ENCODE peak calls at places on chromosomes 12 and 14, in seven cellular contexts. One of them, this sample, is unnamed.

GRCh38 chr12:63882844-63883243 is 38.3 kb downstream of the SRGAP1 start:
- DNase-seq in uterus: no peak
- DNase-seq in body of pancreas: peak; percentile 66
- DNase-seq in ovary: no peak
- DNase-seq in IMR-90: peak; percentile 59
- DNase-seq in stomach: no peak
- DNase-seq in esophagus squamous epithelium: no peak
- DNase-seq in this sample: no peak

GRCh38 chr12:75208851-75209781 is 523 bp downstream of the KCNC2 start:
- DNase-seq in body of pancreas: peak; percentile 10
- DNase-seq in stomach: no peak
- DNase-seq in ovary: no peak
- DNase-seq in uterus: no peak
- DNase-seq in esophagus squamous epithelium: no peak
- DNase-seq in IMR-90: peak; percentile 18
- DNase-seq in this sample: no peak

GRCh38 chr14:45252356-45253069 is 489 bp downstream of the MIS18BP1 start:
- DNase-seq in ovary: no peak
- DNase-seq in IMR-90: peak; percentile 5
- DNase-seq in uterus: no peak
- DNase-seq in stomach: no peak
- DNase-seq in esophagus squamous epithelium: no peak
- DNase-seq in body of pancreas: peak; percentile 10
- DNase-seq in this sample: no peak

GRCh38 chr12:14618990-14619389 is 51.3 kb upstream of the PLBD1 start:
- DNase-seq in uterus: no peak
- DNase-seq in esophagus squamous epithelium: no peak
- DNase-seq in stomach: no peak
- DNase-seq in IMR-90: peak; percentile 16
- DNase-seq in body of pancreas: no peak
- DNase-seq in ovary: no peak
- DNase-seq in this sample: no peak

GRCh38 chr12:49553512-49554088 is 14.3 kb downstream of the MCRS1 start:
- DNase-seq in body of pancreas: no peak
- DNase-seq in IMR-90: no peak
- DNase-seq in esophagus squamous epithelium: no peak
- DNase-seq in stomach: no peak
- DNase-seq in ovary: no peak
- DNase-seq in uterus: no peak
- DNase-seq in this sample: no peak

GRCh38 chr14:106657460-106657859 is 1131.1 kb downstream of the TMEM121 start:
- DNase-seq in stomach: no peak
- DNase-seq in IMR-90: no peak
- DNase-seq in uterus: no peak
- DNase-seq in esophagus squamous epithelium: no peak
- DNase-seq in ovary: no peak
- DNase-seq in body of pancreas: peak; percentile 23
- DNase-seq in this sample: no peak

GRCh38 chr14:34722723-34723545 is 8.5 kb upstream of the CFL2 start:
- DNase-seq in esophagus squamous epithelium: no peak
- DNase-seq in body of pancreas: peak; percentile 55
- DNase-seq in ovary: peak; percentile 63
- DNase-seq in stomach: peak; percentile 32
- DNase-seq in uterus: peak; percentile 59
- DNase-seq in IMR-90: peak; percentile 60
- DNase-seq in this sample: no peak

GRCh38 chr14:20469890-20470858 is 968 bp downstream of the PNP start:
- DNase-seq in ovary: peak; percentile 33
- DNase-seq in esophagus squamous epithelium: no peak
- DNase-seq in uterus: peak; percentile 50
- DNase-seq in body of pancreas: peak; percentile 36
- DNase-seq in stomach: peak; percentile 40
- DNase-seq in IMR-90: peak; percentile 57
- DNase-seq in this sample: no peak

GRCh38 chr14:96585672-96586013 is 83.5 kb downstream of the PAPOLA start:
- DNase-seq in esophagus squamous epithelium: no peak
- DNase-seq in stomach: no peak
- DNase-seq in ovary: no peak
- DNase-seq in uterus: no peak
- DNase-seq in IMR-90: no peak
- DNase-seq in body of pancreas: no peak
- DNase-seq in this sample: no peak

GRCh38 chr12:29799591-29799990 is 15.8 kb upstream of the TMTC1 start:
- DNase-seq in esophagus squamous epithelium: no peak
- DNase-seq in stomach: no peak
- DNase-seq in body of pancreas: no peak
- DNase-seq in IMR-90: no peak
- DNase-seq in ovary: no peak
- DNase-seq in uterus: no peak
- DNase-seq in this sample: no peak

GRCh38 chr14:99257673-99258221 is 14.2 kb downstream of the BCL11B start:
- DNase-seq in esophagus squamous epithelium: no peak
- DNase-seq in ovary: no peak
- DNase-seq in uterus: no peak
- DNase-seq in body of pancreas: no peak
- DNase-seq in stomach: no peak
- DNase-seq in IMR-90: no peak
- DNase-seq in this sample: no peak

GRCh38 chr14:91413547-91414474 is 3.8 kb downstream of the CCDC88C start:
- DNase-seq in uterus: no peak
- DNase-seq in ovary: no peak
- DNase-seq in body of pancreas: peak; percentile 95
- DNase-seq in stomach: peak; percentile 90
- DNase-seq in esophagus squamous epithelium: no peak
- DNase-seq in IMR-90: no peak
- DNase-seq in this sample: no peak

GRCh38 chr14:54685286-54685845 is 118.4 kb downstream of the SAMD4A start:
- DNase-seq in ovary: no peak
- DNase-seq in stomach: no peak
- DNase-seq in esophagus squamous epithelium: no peak
- DNase-seq in IMR-90: no peak
- DNase-seq in uterus: no peak
- DNase-seq in body of pancreas: no peak
- DNase-seq in this sample: no peak

GRCh38 chr12:128606040-128606439 is 217.7 kb downstream of the SLC15A4 start:
- DNase-seq in body of pancreas: no peak
- DNase-seq in esophagus squamous epithelium: no peak
- DNase-seq in stomach: no peak
- DNase-seq in ovary: no peak
- DNase-seq in IMR-90: no peak
- DNase-seq in uterus: no peak
- DNase-seq in this sample: no peak

GRCh38 chr14:58919262-58919661 is 269.2 kb upstream of the DAAM1 start:
- DNase-seq in stomach: no peak
- DNase-seq in ovary: no peak
- DNase-seq in IMR-90: peak; percentile 31
- DNase-seq in body of pancreas: no peak
- DNase-seq in uterus: no peak
- DNase-seq in esophagus squamous epithelium: no peak
- DNase-seq in this sample: no peak

GRCh38 chr12:39125580-39125979 is 220.2 kb upstream of the CPNE8 start:
- DNase-seq in body of pancreas: no peak
- DNase-seq in esophagus squamous epithelium: no peak
- DNase-seq in IMR-90: no peak
- DNase-seq in uterus: no peak
- DNase-seq in stomach: no peak
- DNase-seq in ovary: no peak
- DNase-seq in this sample: no peak

GRCh38 chr14:89493406-89493805 is 76.4 kb upstream of the FOXN3 start:
- DNase-seq in stomach: no peak
- DNase-seq in IMR-90: no peak
- DNase-seq in ovary: no peak
- DNase-seq in uterus: no peak
- DNase-seq in esophagus squamous epithelium: no peak
- DNase-seq in body of pancreas: no peak
- DNase-seq in this sample: no peak

GRCh38 chr12:46365951-46366379 is 6.6 kb downstream of the SLC38A2 start:
- DNase-seq in uterus: no peak
- DNase-seq in ovary: no peak
- DNase-seq in esophagus squamous epithelium: no peak
- DNase-seq in body of pancreas: no peak
- DNase-seq in stomach: no peak
- DNase-seq in IMR-90: no peak
- DNase-seq in this sample: no peak

GRCh38 chr12:46364300-46364696 is 8.3 kb downstream of the SLC38A2 start:
- DNase-seq in esophagus squamous epithelium: no peak
- DNase-seq in uterus: no peak
- DNase-seq in IMR-90: no peak
- DNase-seq in stomach: no peak
- DNase-seq in body of pancreas: no peak
- DNase-seq in ovary: no peak
- DNase-seq in this sample: no peak

GRCh38 chr12:46366771-46367170 is 5.8 kb downstream of the SLC38A2 start:
- DNase-seq in esophagus squamous epithelium: no peak
- DNase-seq in stomach: no peak
- DNase-seq in body of pancreas: no peak
- DNase-seq in ovary: no peak
- DNase-seq in IMR-90: no peak
- DNase-seq in uterus: no peak
- DNase-seq in this sample: no peak

GRCh38 chr12:46363582-46364299 is 8.8 kb downstream of the SLC38A2 start:
- DNase-seq in uterus: no peak
- DNase-seq in stomach: no peak
- DNase-seq in esophagus squamous epithelium: no peak
- DNase-seq in IMR-90: no peak
- DNase-seq in ovary: no peak
- DNase-seq in body of pancreas: no peak
- DNase-seq in this sample: no peak

GRCh38 chr12:46364777-46365580 is 7.6 kb downstream of the SLC38A2 start:
- DNase-seq in uterus: peak; percentile 72
- DNase-seq in body of pancreas: peak; percentile 86
- DNase-seq in esophagus squamous epithelium: no peak
- DNase-seq in IMR-90: peak; percentile 85
- DNase-seq in ovary: peak; percentile 75
- DNase-seq in stomach: peak; percentile 84
- DNase-seq in this sample: no peak
- H3K36me3 ChIP-seq in uterus: no peaks in the 10 kb centered on the region
- H3K36me3 ChIP-seq in body of pancreas: peaks cover 14% of the 10 kb centered on the region
- H3K36me3 ChIP-seq in esophagus squamous epithelium: peaks cover 74% of the 10 kb centered on the region
- H3K36me3 ChIP-seq in IMR-90: peaks cover 71% of the 10 kb centered on the region
- H3K36me3 ChIP-seq in ovary: peaks cover 2% of the 10 kb centered on the region
- H3K36me3 ChIP-seq in stomach: peaks cover 93% of the 10 kb centered on the region
- H3K36me3 ChIP-seq in this sample: peaks cover 100% of the 10 kb centered on the region

DNA sequence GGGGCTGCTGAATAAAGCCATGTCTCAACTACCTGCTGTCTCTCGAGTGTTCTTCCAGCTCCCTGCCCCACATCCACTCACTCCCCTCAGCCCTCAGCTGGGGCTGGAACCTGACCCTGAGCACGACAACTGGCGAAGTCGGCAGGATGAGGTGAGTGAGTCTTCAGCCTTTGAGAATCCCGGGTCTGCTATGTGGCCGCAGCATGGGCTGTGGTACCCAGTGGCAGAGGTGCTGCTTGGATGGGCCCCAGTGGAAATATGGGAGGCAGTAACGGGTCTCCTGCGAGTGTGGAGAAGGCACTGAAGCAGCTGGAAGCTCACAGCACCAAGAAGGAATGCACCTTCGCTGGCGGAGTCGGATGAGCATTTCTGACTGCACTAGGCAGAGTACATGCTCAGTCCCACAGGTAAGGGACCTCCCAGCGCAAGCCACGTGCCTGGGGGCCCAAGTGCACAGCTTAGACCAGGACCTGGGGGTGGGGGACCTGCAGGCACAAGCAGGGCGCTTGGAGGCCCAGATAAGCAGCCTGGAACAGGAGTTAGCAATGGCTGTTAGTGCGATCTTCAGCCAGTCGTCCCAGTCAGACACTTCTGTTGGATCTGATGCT is 95.5 kb upstream of the TMPO start:
- DNase-seq in esophagus squamous epithelium: no peak
- DNase-seq in body of pancreas: no peak
- DNase-seq in stomach: no peak
- DNase-seq in uterus: no peak
- DNase-seq in IMR-90: no peak
- DNase-seq in ovary: no peak
- DNase-seq in this sample: no peak
- TF ChIP-seq POLR2A in esophagus squamous epithelium: no peak
- TF ChIP-seq POLR2A in body of pancreas: no peak
- TF ChIP-seq POLR2A in stomach: no peak
- TF ChIP-seq POLR2A in uterus: no peak
- TF ChIP-seq POLR2A in IMR-90: no peak
- TF ChIP-seq POLR2A in ovary: no peak
- TF ChIP-seq POLR2A in this sample: no peak

DNA sequence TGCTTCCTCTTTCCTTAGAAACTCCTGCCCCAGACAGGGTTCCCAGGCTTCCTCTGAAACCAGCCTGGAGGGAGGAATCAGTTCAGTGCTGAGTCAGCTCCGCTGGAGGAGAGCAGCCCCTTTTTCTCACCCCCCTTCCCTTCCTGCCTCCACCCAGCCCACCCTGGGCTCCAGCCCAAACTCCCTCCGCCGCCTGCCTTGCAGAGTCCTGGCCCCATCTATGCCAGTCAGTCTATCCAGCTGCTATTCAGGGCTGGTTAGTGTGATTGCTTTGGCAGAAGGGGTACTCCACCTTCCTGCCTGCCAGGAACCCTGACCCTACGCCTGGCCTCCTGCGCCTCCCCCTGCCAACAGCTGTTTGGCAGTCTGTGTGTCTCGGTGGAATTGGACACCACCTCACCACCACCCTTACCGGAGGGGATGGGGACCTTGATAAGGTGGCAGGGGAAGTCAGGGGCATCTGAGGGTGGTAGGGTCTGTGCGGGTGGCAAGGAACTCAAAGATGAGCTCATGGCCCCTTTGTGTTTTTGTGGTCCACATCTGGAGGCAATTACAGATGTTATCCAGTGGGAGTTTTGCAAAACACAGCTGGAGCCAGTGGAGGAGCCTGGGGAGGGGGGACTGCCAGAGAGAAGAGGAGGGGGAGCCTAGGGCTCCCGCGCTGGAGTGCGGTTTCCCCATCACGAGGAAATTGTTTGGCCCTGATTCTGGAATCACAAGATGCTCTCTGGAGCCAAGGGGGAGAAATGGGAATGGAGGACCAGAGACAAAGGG is 12.2 kb downstream of the MMP14 start:
- DNase-seq in esophagus squamous epithelium: no peak
- DNase-seq in IMR-90: peak; percentile 92
- DNase-seq in ovary: peak; percentile 88
- DNase-seq in uterus: peak; percentile 93
- DNase-seq in stomach: peak; percentile 44
- DNase-seq in body of pancreas: peak; percentile 27
- DNase-seq in this sample: no peak
- H3K4me3 ChIP-seq in esophagus squamous epithelium: peak overlapping the region; percentile 35
- H3K4me3 ChIP-seq in IMR-90: no peak overlapping the region
- H3K4me3 ChIP-seq in ovary: peak overlapping the region; percentile 13
- H3K4me3 ChIP-seq in uterus: peak overlapping the region; percentile 3
- H3K4me3 ChIP-seq in stomach: no peak overlapping the region
- H3K4me3 ChIP-seq in body of pancreas: no peak overlapping the region
- H3K4me3 ChIP-seq in this sample: peak overlapping the region; percentile 26

GRCh38 chr14:88043523-88043922 is 38.6 kb downstream of the GPR65 start:
- DNase-seq in stomach: no peak
- DNase-seq in ovary: no peak
- DNase-seq in IMR-90: no peak
- DNase-seq in body of pancreas: no peak
- DNase-seq in esophagus squamous epithelium: no peak
- DNase-seq in uterus: no peak
- DNase-seq in this sample: no peak
- H3K36me3 ChIP-seq in stomach: no peaks in the 10 kb centered on the region
- H3K36me3 ChIP-seq in ovary: no peaks in the 10 kb centered on the region
- H3K36me3 ChIP-seq in IMR-90: no peaks in the 10 kb centered on the region
- H3K36me3 ChIP-seq in body of pancreas: no peaks in the 10 kb centered on the region
- H3K36me3 ChIP-seq in esophagus squamous epithelium: no peaks in the 10 kb centered on the region
- H3K36me3 ChIP-seq in uterus: no peaks in the 10 kb centered on the region
- H3K36me3 ChIP-seq in this sample: no peaks in the 10 kb centered on the region

GRCh38 chr14:57390037-57390805 is at the start of gene NAA30:
- DNase-seq in stomach: peak; percentile 91
- DNase-seq in uterus: peak; percentile 90
- DNase-seq in esophagus squamous epithelium: peak; percentile 70
- DNase-seq in body of pancreas: peak; percentile 97
- DNase-seq in IMR-90: peak; percentile 92
- DNase-seq in ovary: peak; percentile 88
- DNase-seq in this sample: peak; percentile 96
- TF ChIP-seq POLR2A in stomach: no peak
- TF ChIP-seq POLR2A in uterus: peak; percentile 36
- TF ChIP-seq POLR2A in esophagus squamous epithelium: peak; percentile 79
- TF ChIP-seq POLR2A in body of pancreas: peak; percentile 79
- TF ChIP-seq POLR2A in IMR-90: peak; percentile 74
- TF ChIP-seq POLR2A in ovary: peak; percentile 59
- TF ChIP-seq POLR2A in this sample: no peak